ENCODE peak calls at places on chromosomes 3 and 15, in seven cellular contexts. H is NCI-H526; G is activated CD4-positive, alpha-beta T cell treated with anti-CD3 and anti-CD28 coated beads for 24 hours; M is amygdala; F is NCI-H2081; R is RWPE1; J is omental fat pad. V is an unnamed sample.

GRCh38 chr3:20125912-20126311 is 60.1 kb downstream of the SGO1 start:
- DNase-seq in J (no peak), R (no peak), H (no peak), M (no peak), F (no peak), G (no peak), V (no peak)

GRCh38 chr3:197256836-197257444 is 41.5 kb downstream of the DLG1 start:
- DNase-seq in F (peak), M (no peak), J (no peak), H (no peak), G (peak), R (peak), V (no peak)

GRCh38 chr3:72380193-72380592 is 468.1 kb downstream of the SHQ1 start:
- DNase-seq in H (no peak), G (no peak), M (no peak), F (no peak), R (peak), J (no peak), V (no peak)

GRCh38 chr15:39077998-39078397 is 502.9 kb upstream of the THBS1 start:
- DNase-seq in H (no peak), G (no peak), J (no peak), F (no peak), M (no peak), R (no peak), V (no peak)

GRCh38 chr3:66938338-66938963 is 59.7 kb upstream of the KBTBD8 start:
- DNase-seq in G (peak), J (no peak), M (peak), F (peak), R (peak), H (peak), V (no peak)

GRCh38 chr3:184073621-184074020 is 20.8 kb downstream of the HTR3C start:
- DNase-seq in R (no peak), G (no peak), H (no peak), F (no peak), J (no peak), M (no peak), V (no peak)

GRCh38 chr3:116524455-116524854 is 79.2 kb upstream of the LSAMP start:
- DNase-seq in H (no peak), G (no peak), R (no peak), M (no peak), J (no peak), F (no peak), V (no peak)

GRCh38 chr3:186380622-186381380 is 18.8 kb upstream of the DGKG start:
- DNase-seq in H (no peak), F (no peak), M (no peak), G (no peak), J (no peak), R (no peak), V (no peak)

GRCh38 chr15:40771242-40771641 is 1.5 kb downstream of the C15orf62 start:
- DNase-seq in F (no peak), R (no peak), M (no peak), G (no peak), J (no peak), H (no peak), V (no peak)

GRCh38 chr15:101123222-101123910 is 128.5 kb downstream of the CHSY1 start:
- DNase-seq in M (no peak), R (no peak), H (no peak), G (no peak), F (no peak), J (no peak), V (no peak)

GRCh38 chr15:62737551-62737950 is 305.0 kb upstream of the TPM1 start:
- DNase-seq in G (no peak), M (no peak), F (no peak), H (no peak), R (no peak), J (no peak), V (no peak)

GRCh38 chr3:144760831-144761230 is 789.2 kb downstream of the DIPK2A start:
- DNase-seq in G (no peak), R (no peak), H (no peak), F (no peak), M (no peak), J (no peak), V (no peak)

GRCh38 chr3:101966202-101966722 is 116.9 kb downstream of the NFKBIZ start:
- DNase-seq in M (no peak), J (no peak), F (no peak), R (no peak), H (no peak), G (no peak), V (no peak)

GRCh38 chr3:143139786-143140185 is 20.2 kb downstream of the CHST2 start:
- DNase-seq in R (peak), F (no peak), J (no peak), G (no peak), M (no peak), H (no peak), V (no peak)

GRCh38 chr3:61858054-61858453 is 296.7 kb downstream of the PTPRG start:
- DNase-seq in R (no peak), M (no peak), J (no peak), F (peak), H (no peak), G (no peak), V (no peak)

GRCh38 chr15:73994912-73995622 is 551 bp downstream of the PML start:
- DNase-seq in R (no peak), F (no peak), H (no peak), G (no peak), M (peak), J (no peak), V (no peak)

GRCh38 chr3:151460774-151461450 is at the start of gene IGSF10:
- DNase-seq in J (no peak), M (no peak), F (peak), H (no peak), G (no peak), R (peak), V (no peak)

GRCh38 chr15:56892651-56893348 is 25.6 kb upstream of the TCF12 start:
- DNase-seq in J (no peak), F (no peak), M (no peak), R (no peak), H (no peak), G (no peak), V (no peak)

GRCh38 chr3:139358857-139359562 is 15.2 kb downstream of the MRPS22 start:
- DNase-seq in F (peak), G (no peak), J (no peak), H (no peak), R (no peak), M (no peak), V (no peak)

GRCh38 chr3:58342676-58343075 is 10.0 kb downstream of the PXK start:
- DNase-seq in R (no peak), M (no peak), H (no peak), F (no peak), J (no peak), G (no peak), V (no peak)

GRCh38 chr3:143897558-143898305 is 49.5 kb upstream of the SLC9A9 start:
- DNase-seq in M (no peak), F (no peak), J (no peak), R (no peak), G (no peak), H (no peak), V (no peak)

GRCh38 chr3:80526153-80526552 is 758.4 kb upstream of the ROBO1 start:
- DNase-seq in H (no peak), F (no peak), M (no peak), G (no peak), R (no peak), J (no peak), V (no peak)

GRCh38 chr3:39114456-39114855 is 7.0 kb downstream of the TTC21A start:
- DNase-seq in J (no peak), H (no peak), G (no peak), F (no peak), R (no peak), M (no peak), V (no peak)

GRCh38 chr15:100129677-100130076 is 212.1 kb downstream of the ADAMTS17 start:
- DNase-seq in G (no peak), M (no peak), H (no peak), F (no peak), J (no peak), R (no peak), V (no peak)

GRCh38 chr3:24740367-24740766 is 245.7 kb upstream of the THRB start:
- DNase-seq in H (no peak), M (no peak), F (no peak), G (no peak), R (no peak), J (no peak), V (no peak)

V was measured in thoracic aorta.